ENCODE peak calls at places on chromosome 20, in four cellular contexts. F, O, Q and N are unnamed samples.
A peak's percentile ranks its signal among the peaks of the same experiment; 100 is the strongest.

GRCh38 chr20:43191946-43192847 is 2.5 kb upstream of the PTPRT start:
- DNase-seq in O (peak; percentile 45), F (no peak), Q (peak; percentile 55), N (peak; percentile 45)

GRCh38 chr20:2602046-2602735 is 50.2 kb upstream of the NOP56 start:
- DNase-seq in F (no peak), O (no peak), Q (peak; percentile 2), N (peak; percentile 54)

GRCh38 chr20:34773726-34774125 is 51.7 kb downstream of the NCOA6 start:
- DNase-seq in O (no peak), Q (no peak), F (no peak), N (no peak)

GRCh38 chr20:34956751-34957472 is 1.2 kb downstream of the MYH7B start:
- DNase-seq in Q (no peak), O (no peak), F (no peak), N (no peak)

GRCh38 chr20:4370856-4371255 is 350.9 kb upstream of the PRND start:
- DNase-seq in Q (no peak), O (no peak), F (no peak), N (no peak)

GRCh38 chr20:45826381-45827019 is 612 bp downstream of the TNNC2 start:
- DNase-seq in O (no peak), F (no peak), Q (no peak), N (no peak)

GRCh38 chr20:30502670-30503069 is 754.8 kb upstream of the DEFB115 start:
- DNase-seq in O (no peak), F (no peak), Q (no peak), N (no peak)

GRCh38 chr20:49768204-49769124 is 44.2 kb upstream of the SLC9A8 start:
- DNase-seq in F (peak; percentile 48), Q (peak; percentile 93), O (no peak), N (peak; percentile 62)

GRCh38 chr20:50303573-50304500 is 113.2 kb downstream of the CEBPB start:
- DNase-seq in O (no peak), F (peak; percentile 52), Q (peak; percentile 86), N (peak; percentile 47)

GRCh38 chr20:62711703-62712101 is 3.1 kb downstream of the NTSR1 start:
- DNase-seq in F (no peak), Q (peak; percentile 74), O (no peak), N (peak; percentile 98)

GRCh38 chr20:1951436-1952115 is 42.3 kb downstream of the PDYN start:
- DNase-seq in Q (no peak), O (no peak), F (no peak), N (no peak)

GRCh38 chr20:19022791-19023448 is 189.5 kb upstream of the SLC24A3 start:
- DNase-seq in Q (no peak), O (no peak), F (no peak), N (no peak)

GRCh38 chr20:47360207-47360488 is 3.6 kb upstream of the ZMYND8 start:
- DNase-seq in F (peak; percentile 26), Q (peak; percentile 91), O (no peak), N (no peak)

GRCh38 chr20:37672143-37672542 is 21.7 kb upstream of the CTNNBL1 start:
- DNase-seq in F (no peak), O (no peak), Q (no peak), N (no peak)

GRCh38 chr20:62489940-62490263 is 14.1 kb upstream of the GATA5 start:
- DNase-seq in O (no peak), Q (no peak), F (no peak), N (no peak)

GRCh38 chr20:49247792-49248191 is 28.6 kb downstream of the DDX27 start:
- DNase-seq in F (no peak), Q (no peak), O (no peak), N (no peak)

GRCh38 chr20:51712501-51713212 is 55.5 kb downstream of the ATP9A start:
- DNase-seq in O (no peak), F (no peak), Q (peak; percentile 61), N (no peak)

GRCh38 chr20:52747736-52748135 is 224.4 kb upstream of the TSHZ2 start:
- DNase-seq in Q (peak; percentile 27), O (no peak), F (no peak), N (no peak)

GRCh38 chr20:32189691-32190607 is 17.6 kb downstream of the PLAGL2 start:
- DNase-seq in Q (no peak), O (peak; percentile 48), F (no peak), N (no peak)

GRCh38 chr20:37501940-37502339 is 19.1 kb upstream of the NNAT start:
- DNase-seq in F (no peak), Q (peak; percentile 50), O (no peak), N (no peak)

GRCh38 chr20:36480456-36481048 is 60.8 kb upstream of the MYL9 start:
- DNase-seq in F (no peak), O (no peak), Q (no peak), N (no peak)

GRCh38 chr20:38497246-38497645 is 24.6 kb downstream of the RALGAPB start:
- DNase-seq in O (no peak), Q (no peak), F (no peak), N (no peak)